ENCODE peak calls at places on chromosomes 11 and 22, in eight cellular contexts. One of them, this sample, is unnamed.

GRCh38 chr11:120554771-120555432 is 43.4 kb downstream of the GRIK4 start:
- DNase-seq in fibroblast of lung: peak
- DNase-seq in GM23248: peak
- DNase-seq in OCI-LY7: peak
- DNase-seq in GM23338: peak
- DNase-seq in PC-9: no peak
- DNase-seq in mammary epithelial cell: no peak
- DNase-seq in hepatocyte: no peak
- DNase-seq in this sample: no peak

GRCh38 chr11:46202149-46202548 is 75.3 kb upstream of the CREB3L1 start:
- DNase-seq in fibroblast of lung: no peak
- DNase-seq in GM23248: no peak
- DNase-seq in OCI-LY7: no peak
- DNase-seq in GM23338: peak
- DNase-seq in PC-9: no peak
- DNase-seq in mammary epithelial cell: no peak
- DNase-seq in hepatocyte: no peak
- DNase-seq in this sample: no peak

GRCh38 chr11:114140826-114141225 is 81.3 kb downstream of the ZBTB16 start:
- DNase-seq in fibroblast of lung: no peak
- DNase-seq in GM23248: no peak
- DNase-seq in OCI-LY7: no peak
- DNase-seq in GM23338: no peak
- DNase-seq in PC-9: no peak
- DNase-seq in mammary epithelial cell: no peak
- DNase-seq in hepatocyte: no peak
- DNase-seq in this sample: no peak

GRCh38 chr11:80362578-80362977 is 921.7 kb upstream of the TENM4 start:
- DNase-seq in fibroblast of lung: no peak
- DNase-seq in GM23248: no peak
- DNase-seq in OCI-LY7: no peak
- DNase-seq in GM23338: no peak
- DNase-seq in PC-9: no peak
- DNase-seq in mammary epithelial cell: peak
- DNase-seq in hepatocyte: no peak
- DNase-seq in this sample: no peak

GRCh38 chr22:35733036-35733435 is 15.4 kb downstream of the APOL5 start:
- DNase-seq in fibroblast of lung: no peak
- DNase-seq in GM23248: no peak
- DNase-seq in OCI-LY7: no peak
- DNase-seq in GM23338: no peak
- DNase-seq in PC-9: no peak
- DNase-seq in mammary epithelial cell: no peak
- DNase-seq in hepatocyte: no peak
- DNase-seq in this sample: no peak

GRCh38 chr11:102237096-102237735 is 80.1 kb upstream of the BIRC3 start:
- DNase-seq in fibroblast of lung: peak
- DNase-seq in GM23248: peak
- DNase-seq in OCI-LY7: no peak
- DNase-seq in GM23338: peak
- DNase-seq in PC-9: no peak
- DNase-seq in mammary epithelial cell: peak
- DNase-seq in hepatocyte: no peak
- DNase-seq in this sample: no peak

GRCh38 chr11:70468256-70469230 is 70.2 kb downstream of the CTTN start:
- DNase-seq in fibroblast of lung: no peak
- DNase-seq in GM23248: no peak
- DNase-seq in OCI-LY7: no peak
- DNase-seq in GM23338: peak
- DNase-seq in PC-9: no peak
- DNase-seq in mammary epithelial cell: no peak
- DNase-seq in hepatocyte: no peak
- DNase-seq in this sample: no peak

GRCh38 chr11:46363455-46363920 is 16.2 kb downstream of the DGKZ start:
- DNase-seq in fibroblast of lung: peak
- DNase-seq in GM23248: peak
- DNase-seq in OCI-LY7: no peak
- DNase-seq in GM23338: no peak
- DNase-seq in PC-9: peak
- DNase-seq in mammary epithelial cell: peak
- DNase-seq in hepatocyte: no peak
- DNase-seq in this sample: no peak

GRCh38 chr22:28479912-28480311 is 199.7 kb downstream of the TTC28 start:
- DNase-seq in fibroblast of lung: no peak
- DNase-seq in GM23248: no peak
- DNase-seq in OCI-LY7: no peak
- DNase-seq in GM23338: no peak
- DNase-seq in PC-9: no peak
- DNase-seq in mammary epithelial cell: no peak
- DNase-seq in hepatocyte: no peak
- DNase-seq in this sample: no peak

GRCh38 chr11:116658876-116659535 is 113.8 kb downstream of the BUD13 start:
- DNase-seq in fibroblast of lung: no peak
- DNase-seq in GM23248: no peak
- DNase-seq in OCI-LY7: no peak
- DNase-seq in GM23338: no peak
- DNase-seq in PC-9: no peak
- DNase-seq in mammary epithelial cell: no peak
- DNase-seq in hepatocyte: no peak
- DNase-seq in this sample: no peak

GRCh38 chr11:48063424-48063978 is 83.1 kb downstream of the PTPRJ start:
- DNase-seq in fibroblast of lung: peak
- DNase-seq in GM23248: peak
- DNase-seq in OCI-LY7: no peak
- DNase-seq in GM23338: no peak
- DNase-seq in PC-9: peak
- DNase-seq in mammary epithelial cell: peak
- DNase-seq in hepatocyte: peak
- DNase-seq in this sample: no peak

GRCh38 chr22:49202226-49202625 is 625.4 kb downstream of the BRD1 start:
- DNase-seq in fibroblast of lung: no peak
- DNase-seq in GM23248: no peak
- DNase-seq in OCI-LY7: no peak
- DNase-seq in GM23338: no peak
- DNase-seq in PC-9: no peak
- DNase-seq in mammary epithelial cell: no peak
- DNase-seq in hepatocyte: no peak
- DNase-seq in this sample: no peak

GRCh38 chr22:38136607-38137006 is 26.1 kb upstream of the BAIAP2L2 start:
- DNase-seq in fibroblast of lung: no peak
- DNase-seq in GM23248: peak
- DNase-seq in OCI-LY7: no peak
- DNase-seq in GM23338: no peak
- DNase-seq in PC-9: no peak
- DNase-seq in mammary epithelial cell: no peak
- DNase-seq in hepatocyte: no peak
- DNase-seq in this sample: no peak

GRCh38 chr11:14463623-14464022 is 36.0 kb downstream of the COPB1 start:
- DNase-seq in fibroblast of lung: no peak
- DNase-seq in GM23248: no peak
- DNase-seq in OCI-LY7: no peak
- DNase-seq in GM23338: no peak
- DNase-seq in PC-9: no peak
- DNase-seq in mammary epithelial cell: no peak
- DNase-seq in hepatocyte: no peak
- DNase-seq in this sample: no peak

GRCh38 chr11:13929551-13929950 is 33.0 kb upstream of the SPON1 start:
- DNase-seq in fibroblast of lung: no peak
- DNase-seq in GM23248: no peak
- DNase-seq in OCI-LY7: no peak
- DNase-seq in GM23338: no peak
- DNase-seq in PC-9: no peak
- DNase-seq in mammary epithelial cell: no peak
- DNase-seq in hepatocyte: no peak
- DNase-seq in this sample: no peak

GRCh38 chr11:69159153-69159850 is 3.6 kb downstream of the SMIM38 start:
- DNase-seq in fibroblast of lung: no peak
- DNase-seq in GM23248: no peak
- DNase-seq in OCI-LY7: no peak
- DNase-seq in GM23338: no peak
- DNase-seq in PC-9: no peak
- DNase-seq in mammary epithelial cell: no peak
- DNase-seq in hepatocyte: no peak
- DNase-seq in this sample: no peak

GRCh38 chr22:45254388-45254787 is 13.7 kb upstream of the KIAA0930 start:
- DNase-seq in fibroblast of lung: no peak
- DNase-seq in GM23248: no peak
- DNase-seq in OCI-LY7: no peak
- DNase-seq in GM23338: no peak
- DNase-seq in PC-9: no peak
- DNase-seq in mammary epithelial cell: no peak
- DNase-seq in hepatocyte: no peak
- DNase-seq in this sample: no peak
- H3K4me2 ChIP-seq in fibroblast of lung: no peak
- H3K4me2 ChIP-seq in GM23248: no peak
- H3K4me2 ChIP-seq in OCI-LY7: no peak
- H3K4me2 ChIP-seq in GM23338: no peak
- H3K4me2 ChIP-seq in PC-9: no peak
- H3K4me2 ChIP-seq in mammary epithelial cell: no peak
- H3K4me2 ChIP-seq in hepatocyte: no peak
- H3K4me2 ChIP-seq in this sample: no peak

GRCh38 chr11:117734596-117734995 is 62.4 kb downstream of the DSCAML1 start:
- DNase-seq in fibroblast of lung: no peak
- DNase-seq in GM23248: no peak
- DNase-seq in OCI-LY7: no peak
- DNase-seq in GM23338: peak
- DNase-seq in PC-9: no peak
- DNase-seq in mammary epithelial cell: no peak
- DNase-seq in hepatocyte: no peak
- DNase-seq in this sample: no peak

GRCh38 chr11:117735350-117735977 is 61.6 kb downstream of the DSCAML1 start:
- DNase-seq in fibroblast of lung: no peak
- DNase-seq in GM23248: no peak
- DNase-seq in OCI-LY7: no peak
- DNase-seq in GM23338: no peak
- DNase-seq in PC-9: no peak
- DNase-seq in mammary epithelial cell: no peak
- DNase-seq in hepatocyte: no peak
- DNase-seq in this sample: no peak

GRCh38 chr11:117730256-117730800 is 66.7 kb downstream of the DSCAML1 start:
- DNase-seq in fibroblast of lung: no peak
- DNase-seq in GM23248: peak
- DNase-seq in OCI-LY7: no peak
- DNase-seq in GM23338: no peak
- DNase-seq in PC-9: no peak
- DNase-seq in mammary epithelial cell: no peak
- DNase-seq in hepatocyte: no peak
- DNase-seq in this sample: no peak

GRCh38 chr11:117731689-117732290 is 65.2 kb downstream of the DSCAML1 start:
- DNase-seq in fibroblast of lung: no peak
- DNase-seq in GM23248: no peak
- DNase-seq in OCI-LY7: no peak
- DNase-seq in GM23338: peak
- DNase-seq in PC-9: no peak
- DNase-seq in mammary epithelial cell: no peak
- DNase-seq in hepatocyte: no peak
- DNase-seq in this sample: no peak

DNA sequence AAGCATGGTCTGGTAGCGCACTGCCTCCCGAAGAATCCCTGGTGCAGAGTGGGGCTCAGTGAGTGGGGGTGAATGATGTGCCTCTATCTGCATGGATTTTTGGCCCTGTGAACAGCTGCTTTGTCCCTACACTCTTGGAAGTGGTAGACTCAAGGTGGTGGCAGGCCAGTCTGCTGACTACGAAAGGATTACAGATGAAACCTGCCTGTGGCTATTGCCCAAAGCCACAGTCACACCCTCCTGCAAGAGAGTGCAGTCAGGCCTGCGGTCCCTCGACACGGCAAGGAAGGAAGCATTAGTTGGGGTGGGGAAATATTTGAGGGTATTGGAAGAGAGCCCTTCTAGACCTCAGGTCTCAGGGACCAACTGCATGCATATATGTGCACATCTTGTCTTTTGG is 63.7 kb downstream of the DSCAML1 start:
- DNase-seq in fibroblast of lung: no peak
- DNase-seq in GM23248: no peak
- DNase-seq in OCI-LY7: no peak
- DNase-seq in GM23338: no peak
- DNase-seq in PC-9: no peak
- DNase-seq in mammary epithelial cell: no peak
- DNase-seq in hepatocyte: no peak
- DNase-seq in this sample: no peak
- H3K4me2 ChIP-seq in fibroblast of lung: no peak
- H3K4me2 ChIP-seq in GM23248: no peak
- H3K4me2 ChIP-seq in OCI-LY7: no peak
- H3K4me2 ChIP-seq in GM23338: no peak
- H3K4me2 ChIP-seq in PC-9: no peak
- H3K4me2 ChIP-seq in mammary epithelial cell: no peak
- H3K4me2 ChIP-seq in hepatocyte: no peak
- H3K4me2 ChIP-seq in this sample: no peak

DNA sequence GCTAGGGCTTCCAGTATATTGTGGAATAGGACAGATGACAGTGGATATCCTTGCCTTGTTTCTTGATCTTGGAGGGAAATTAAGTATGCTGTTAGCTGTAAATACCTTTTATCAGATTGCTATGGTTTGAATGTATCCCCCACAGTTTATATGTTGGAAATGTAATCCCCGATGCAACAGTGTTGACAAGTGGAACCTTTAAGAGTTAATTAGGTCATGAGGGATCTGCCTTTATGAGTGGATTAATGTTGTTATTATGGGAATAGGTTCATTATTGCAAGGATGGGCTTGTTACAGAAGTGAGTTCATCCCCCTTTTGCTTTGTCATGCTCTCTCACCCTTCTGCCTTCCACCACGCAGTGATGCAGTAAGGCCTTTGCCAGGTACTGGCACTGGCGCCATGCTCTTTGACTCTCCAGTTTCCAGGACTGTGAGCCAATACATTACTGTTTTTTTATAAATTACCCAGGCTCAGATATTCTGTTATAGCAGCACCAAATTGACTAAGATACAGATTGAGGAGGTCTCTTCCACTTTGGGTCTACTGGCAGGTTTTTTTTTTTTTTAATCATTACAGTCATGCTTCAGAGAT is 16.4 kb downstream of the CABIN1 start:
- DNase-seq in fibroblast of lung: no peak
- DNase-seq in GM23248: peak
- DNase-seq in OCI-LY7: no peak
- DNase-seq in GM23338: no peak
- DNase-seq in PC-9: no peak
- DNase-seq in mammary epithelial cell: no peak
- DNase-seq in hepatocyte: no peak
- DNase-seq in this sample: no peak
- H3K4me2 ChIP-seq in fibroblast of lung: no peak
- H3K4me2 ChIP-seq in GM23248: no peak
- H3K4me2 ChIP-seq in OCI-LY7: no peak
- H3K4me2 ChIP-seq in GM23338: no peak
- H3K4me2 ChIP-seq in PC-9: no peak
- H3K4me2 ChIP-seq in mammary epithelial cell: no peak
- H3K4me2 ChIP-seq in hepatocyte: no peak
- H3K4me2 ChIP-seq in this sample: no peak

DNA sequence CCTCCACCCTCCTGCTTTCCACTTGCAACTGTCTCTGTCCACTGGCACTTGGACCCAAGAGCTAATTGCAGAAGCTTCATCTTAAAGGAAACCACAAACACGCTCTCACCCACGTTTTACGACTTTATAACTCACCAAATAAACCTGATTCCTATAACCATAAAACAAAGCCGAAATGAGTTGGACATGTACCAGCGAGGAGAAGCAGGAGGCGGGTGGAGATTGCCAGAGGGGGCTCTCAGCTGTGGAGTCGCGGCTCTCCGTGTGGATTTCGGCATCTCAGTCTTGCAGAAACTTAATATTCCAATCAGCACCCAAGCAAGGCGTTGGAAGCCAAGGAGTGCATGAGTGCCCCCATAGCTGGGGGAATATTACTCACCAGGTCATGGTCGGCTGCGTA is 483.6 kb downstream of the MN1 start:
- DNase-seq in fibroblast of lung: peak
- DNase-seq in GM23248: no peak
- DNase-seq in OCI-LY7: no peak
- DNase-seq in GM23338: no peak
- DNase-seq in PC-9: no peak
- DNase-seq in mammary epithelial cell: peak
- DNase-seq in hepatocyte: peak
- DNase-seq in this sample: no peak
- H3K4me2 ChIP-seq in fibroblast of lung: no peak
- H3K4me2 ChIP-seq in GM23248: no peak
- H3K4me2 ChIP-seq in OCI-LY7: peak
- H3K4me2 ChIP-seq in GM23338: peak
- H3K4me2 ChIP-seq in PC-9: no peak
- H3K4me2 ChIP-seq in mammary epithelial cell: no peak
- H3K4me2 ChIP-seq in hepatocyte: peak
- H3K4me2 ChIP-seq in this sample: no peak

This sample was measured in neuronal stem cell.